ENCODE peak calls at places on chromosomes 12 and 14, in four cellular contexts. X is endodermal cell; F is effector memory CD4-positive, alpha-beta T cell; J is adipocyte. C is an unnamed sample. For H3K9me3, the result is how much of the 10 kb centered on the place peaks cover.

GRCh38 chr14:68874746-68875155 is 81.9 kb upstream of the ZFP36L1 start:
- DNase-seq in X (no peak), F (no peak), J (no peak), C (no peak)

GRCh38 chr12:124286414-124286813 is 8.5 kb upstream of the RFLNA start:
- DNase-seq in X (no peak), F (no peak), J (peak), C (no peak)

GRCh38 chr12:65824314-65824563 is at the start of gene HMGA2:
- DNase-seq in X (no peak), F (no peak), J (peak), C (no peak)

GRCh38 chr14:91858536-91859275 is 8.6 kb downstream of the TC2N start:
- DNase-seq in X (peak), F (no peak), J (peak), C (no peak)

GRCh38 chr14:59919582-59920377 is at the start of gene LRRC9:
- DNase-seq in X (peak), F (no peak), J (peak), C (no peak)

GRCh38 chr12:2387051-2387834 is 334.5 kb downstream of the CACNA1C start:
- DNase-seq in X (peak), F (no peak), J (peak), C (no peak)

GRCh38 chr12:68180792-68181744 is 21.5 kb upstream of the IFNG start:
- DNase-seq in X (no peak), F (no peak), J (no peak), C (no peak)

GRCh38 chr12:82874935-82875334 is 188.2 kb downstream of the TMTC2 start:
- DNase-seq in X (no peak), F (no peak), J (peak), C (no peak)

GRCh38 chr12:6104027-6104426 is 20.4 kb downstream of the VWF start:
- DNase-seq in X (no peak), F (no peak), J (peak), C (no peak)

GRCh38 chr12:94783343-94783742 is 133.0 kb upstream of the TMCC3 start:
- DNase-seq in X (no peak), F (no peak), J (no peak), C (no peak)

GRCh38 chr12:94779520-94779919 is 129.2 kb upstream of the TMCC3 start:
- DNase-seq in X (no peak), F (no peak), J (peak), C (no peak)

GRCh38 chr12:94777936-94778335 is 127.6 kb upstream of the TMCC3 start:
- DNase-seq in X (no peak), F (no peak), J (no peak), C (no peak)

GRCh38 chr12:94783862-94784261 is 133.5 kb upstream of the TMCC3 start:
- DNase-seq in X (no peak), F (no peak), J (peak), C (no peak)

GRCh38 chr12:94781835-94782234 is 131.5 kb upstream of the TMCC3 start:
- DNase-seq in X (no peak), F (no peak), J (no peak), C (no peak)
- H3K9me3 ChIP-seq in X (under half), F (under half), J (under half), C (under half)

DNA sequence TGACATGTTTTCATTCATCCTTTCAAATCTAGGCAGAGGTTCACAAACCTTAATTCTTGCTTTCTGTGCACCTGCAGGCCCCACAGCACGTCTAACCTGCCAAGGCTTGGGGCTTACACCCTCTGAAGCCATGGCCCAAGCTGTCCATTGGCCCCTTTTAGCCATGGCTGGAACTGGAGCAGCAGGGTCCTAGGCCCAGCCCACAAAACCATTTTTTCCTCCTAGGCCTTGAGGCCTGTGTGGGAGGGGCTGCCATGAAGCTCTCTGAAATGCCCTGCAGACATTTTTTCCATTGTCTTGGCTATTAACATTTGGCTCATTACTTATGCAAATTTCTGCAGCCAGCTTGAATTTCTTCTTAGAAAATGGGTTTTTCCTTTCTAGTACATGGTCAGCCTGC is 547.5 kb downstream of the KCNH5 start:
- DNase-seq in X (no peak), F (no peak), J (no peak), C (no peak)
- H3K9me3 ChIP-seq in X (under half), F (under half), J (under half), C (under half)

DNA sequence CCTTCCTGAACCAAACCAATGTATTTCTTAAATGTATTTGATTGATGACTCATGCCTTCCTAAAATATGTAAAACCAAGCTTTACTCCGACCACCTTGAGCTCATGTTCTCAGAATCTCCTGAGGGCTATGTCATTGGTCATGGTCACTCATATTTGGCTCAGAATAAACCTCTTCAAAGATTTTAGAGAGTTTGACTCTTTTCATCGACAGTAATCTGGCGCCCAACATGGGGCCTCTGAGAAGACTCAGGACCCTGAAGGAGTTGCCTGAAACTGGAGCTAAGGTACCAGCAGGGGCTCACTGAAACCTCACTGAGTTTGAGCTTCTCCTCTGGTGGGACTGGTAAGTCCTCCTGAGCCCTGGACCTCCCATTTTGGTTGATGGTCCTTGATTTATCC is 17.2 kb upstream of the PSMC1 start:
- DNase-seq in X (no peak), F (no peak), J (peak), C (no peak)
- H3K9me3 ChIP-seq in X (under half), F (under half), J (under half), C (under half)

GRCh38 chr14:89613260-89614008 is 196.4 kb upstream of the FOXN3 start:
- DNase-seq in X (no peak), F (no peak), J (no peak), C (no peak)

GRCh38 chr14:89614009-89614691 is 197.1 kb upstream of the FOXN3 start:
- DNase-seq in X (no peak), F (no peak), J (no peak), C (no peak)

GRCh38 chr14:89607453-89607852 is 190.4 kb upstream of the FOXN3 start:
- DNase-seq in X (no peak), F (no peak), J (no peak), C (no peak)

GRCh38 chr14:89603938-89604480 is 187.0 kb upstream of the FOXN3 start:
- DNase-seq in X (no peak), F (no peak), J (no peak), C (no peak)

GRCh38 chr14:89609701-89610100 is 192.7 kb upstream of the FOXN3 start:
- DNase-seq in X (no peak), F (no peak), J (no peak), C (no peak)
- H3K9me3 ChIP-seq in X (under half), F (under half), J (under half), C (under half)

GRCh38 chr12:20963762-20964161 is 153.3 kb downstream of the SLCO1B3 start:
- DNase-seq in X (no peak), F (no peak), J (no peak), C (no peak)
- H3K9me3 ChIP-seq in X (under half), F (under half), J (under half), C (under half)

C was measured in T-helper 17 cell.